ENCODE peak calls at places on chromosomes 3 and 15, in four cellular contexts. Q, Z, A and G are unnamed samples.

GRCh38 chr3:129398803-129399144 is 29.7 kb downstream of the EFCAB12 start:
- DNase-seq in Q (peak), Z (peak), A (peak), G (peak)

GRCh38 chr3:104878395-104878794 is 488.3 kb upstream of the ALCAM start:
- DNase-seq in Q (no peak), Z (no peak), A (no peak), G (peak)

GRCh38 chr15:42274693-42274971 is 1.4 kb upstream of the TMEM87A start:
- DNase-seq in Q (peak), Z (no peak), A (peak), G (no peak)

GRCh38 chr15:49303003-49303402 is 120.0 kb upstream of the FGF7 start:
- DNase-seq in Q (no peak), Z (no peak), A (no peak), G (no peak)

GRCh38 chr3:45790611-45791010 is 5.7 kb downstream of the SLC6A20 start:
- DNase-seq in Q (no peak), Z (no peak), A (no peak), G (no peak)

GRCh38 chr3:178562143-178562868 is 26.1 kb downstream of the KCNMB2 start:
- DNase-seq in Q (peak), Z (no peak), A (no peak), G (peak)

GRCh38 chr3:188947983-188948657 is 223.7 kb upstream of the TPRG1 start:
- DNase-seq in Q (peak), Z (no peak), A (peak), G (peak)

GRCh38 chr3:15708882-15709677 is 88.7 kb downstream of the ANKRD28 start:
- DNase-seq in Q (peak), Z (no peak), A (no peak), G (peak)

GRCh38 chr3:48013288-48013980 is 2.8 kb downstream of the MAP4 start:
- DNase-seq in Q (peak), Z (no peak), A (no peak), G (peak)

GRCh38 chr15:22895465-22896190 is 57.2 kb downstream of the NIPA2 start:
- DNase-seq in Q (peak), Z (peak), A (peak), G (no peak)

GRCh38 chr15:42704492-42704926 is 32.4 kb downstream of the CDAN1 start:
- DNase-seq in Q (peak), Z (peak), A (peak), G (peak)

GRCh38 chr3:33855884-33856546 is 57.6 kb downstream of the PDCD6IP start:
- DNase-seq in Q (peak), Z (no peak), A (no peak), G (no peak)

GRCh38 chr15:67105991-67106763 is 40.8 kb downstream of the SMAD3 start:
- DNase-seq in Q (no peak), Z (no peak), A (no peak), G (no peak)

GRCh38 chr15:79682851-79683288 is 213.9 kb downstream of the MTHFS start:
- DNase-seq in Q (peak), Z (no peak), A (no peak), G (no peak)

GRCh38 chr3:170364965-170365364 is 7.5 kb downstream of the SKIL start:
- DNase-seq in Q (no peak), Z (no peak), A (no peak), G (no peak)

GRCh38 chr3:130976706-130977105 is 49.9 kb downstream of the ASTE1 start:
- DNase-seq in Q (no peak), Z (no peak), A (no peak), G (no peak)

GRCh38 chr15:45469027-45469426 is 53.5 kb downstream of the SLC30A4 start:
- DNase-seq in Q (no peak), Z (no peak), A (no peak), G (no peak)

GRCh38 chr15:93985925-93986324 is 245.4 kb upstream of the MCTP2 start:
- DNase-seq in Q (no peak), Z (no peak), A (no peak), G (no peak)

GRCh38 chr15:40633178-40633577 is 39.1 kb downstream of the KNL1 start:
- DNase-seq in Q (peak), Z (no peak), A (no peak), G (peak)

GRCh38 chr3:123732447-123732846 is 147.6 kb upstream of the HACD2 start:
- DNase-seq in Q (peak), Z (no peak), A (no peak), G (peak)

GRCh38 chr3:118537454-118537853 is 497.2 kb downstream of the IGSF11 start:
- DNase-seq in Q (no peak), Z (no peak), A (no peak), G (no peak)

GRCh38 chr3:42699511-42699971 is 3.1 kb downstream of the HHATL start:
- DNase-seq in Q (no peak), Z (no peak), A (no peak), G (no peak)

GRCh38 chr3:117473981-117474563 is 764.5 kb downstream of the TUSC7 start:
- DNase-seq in Q (no peak), Z (no peak), A (no peak), G (no peak)

GRCh38 chr3:133488785-133489367 is 84.6 kb upstream of the CDV3 start:
- DNase-seq in Q (peak), Z (no peak), A (no peak), G (peak)

GRCh38 chr3:67030785-67031740 is 33.0 kb downstream of the KBTBD8 start:
- DNase-seq in Q (no peak), Z (no peak), A (no peak), G (no peak)

GRCh38 chr3:29317659-29318173 is 36.8 kb downstream of the RBMS3 start:
- DNase-seq in Q (no peak), Z (no peak), A (no peak), G (no peak)

GRCh38 chr3:148903022-148903442 is 37.9 kb downstream of the CPA3 start:
- DNase-seq in Q (peak), Z (no peak), A (no peak), G (peak)

GRCh38 chr3:106386050-106386449 is 517.2 kb upstream of the CBLB start:
- DNase-seq in Q (no peak), Z (no peak), A (no peak), G (no peak)

GRCh38 chr15:25743160-25743908 is 119.8 kb downstream of the ATP10A start:
- DNase-seq in Q (no peak), Z (no peak), A (no peak), G (no peak)

GRCh38 chr3:12193485-12194165 is 34.9 kb upstream of the TIMP4 start:
- DNase-seq in Q (peak), Z (peak), A (peak), G (peak)

GRCh38 chr3:51938780-51939425 is 2.8 kb downstream of the RRP9 start:
- DNase-seq in Q (no peak), Z (no peak), A (no peak), G (no peak)

GRCh38 chr15:79874242-79874641 is 22.6 kb downstream of the MTHFS start:
- DNase-seq in Q (no peak), Z (no peak), A (no peak), G (no peak)

GRCh38 chr3:4071481-4072184 is 231.5 kb upstream of the SETMAR start:
- DNase-seq in Q (no peak), Z (no peak), A (peak), G (no peak)

GRCh38 chr3:71055602-71056001 is 527.9 kb downstream of the FOXP1 start:
- DNase-seq in Q (no peak), Z (no peak), A (no peak), G (no peak)

GRCh38 chr3:249587-250262 is 53.2 kb downstream of the CHL1 start:
- DNase-seq in Q (no peak), Z (no peak), A (no peak), G (no peak)

GRCh38 chr3:147361671-147362420 is 44.5 kb downstream of the ZIC4 start:
- DNase-seq in Q (peak), Z (peak), A (peak), G (no peak)

GRCh38 chr3:48569808-48570450 is 6.3 kb upstream of the UCN2 start:
- DNase-seq in Q (no peak), Z (no peak), A (no peak), G (no peak)

GRCh38 chr3:183818706-183819624 is 6.4 kb downstream of the MAP6D1 start:
- DNase-seq in Q (no peak), Z (no peak), A (no peak), G (no peak)

GRCh38 chr3:194279701-194280360 is 71.3 kb downstream of the CPN2 start:
- DNase-seq in Q (no peak), Z (no peak), A (peak), G (no peak)

GRCh38 chr3:10137178-10137577 is 4.4 kb upstream of the VHL start:
- DNase-seq in Q (no peak), Z (no peak), A (no peak), G (no peak)